ENCODE peak calls at places on chromosomes 12 and 14, in four cellular contexts. V is testis, I is adrenal gland, M is kidney epithelial cell. K is an unnamed sample.
A peak's percentile ranks its signal among the peaks of the same experiment; 100 is the strongest.

GRCh38 chr12:107884769-107885694 is 110.5 kb downstream of the ASCL4 start:
- DNase-seq in V (peak; percentile 59), I (peak; percentile 62), M (no peak), K (no peak)

GRCh38 chr12:51254592-51254991 is 15.6 kb downstream of the SMAGP start:
- DNase-seq in V (no peak), I (no peak), M (no peak), K (no peak)

GRCh38 chr14:74203546-74203945 is 35.7 kb upstream of the VSX2 start:
- DNase-seq in V (no peak), I (no peak), M (no peak), K (no peak)

GRCh38 chr14:90757452-90757851 is 58.8 kb downstream of the TTC7B start:
- DNase-seq in V (no peak), I (no peak), M (no peak), K (peak; percentile 11)

GRCh38 chr12:33581613-33582122 is 142.0 kb upstream of the SYT10 start:
- DNase-seq in V (no peak), I (no peak), M (no peak), K (no peak)

GRCh38 chr12:109065154-109065852 is 12.9 kb downstream of the USP30 start:
- DNase-seq in V (no peak), I (no peak), M (no peak), K (peak; percentile 17)

GRCh38 chr14:102498005-102498677 is 11.4 kb downstream of the ANKRD9 start:
- DNase-seq in V (peak; percentile 38), I (no peak), M (no peak), K (no peak)

GRCh38 chr12:40224439-40225291 is at the start of gene LRRK2:
- DNase-seq in V (peak; percentile 76), I (peak; percentile 88), M (no peak), K (peak; percentile 83)

GRCh38 chr14:102215071-102215470 is 75.4 kb downstream of the WDR20 start:
- DNase-seq in V (peak; percentile 57), I (peak; percentile 68), M (peak; percentile 14), K (no peak)

GRCh38 chr12:106573239-106573638 is 9.6 kb upstream of the RFX4 start:
- DNase-seq in V (no peak), I (no peak), M (no peak), K (no peak)

GRCh38 chr12:17918013-17918412 is 172.0 kb downstream of the RERGL start:
- DNase-seq in V (no peak), I (no peak), M (no peak), K (no peak)

GRCh38 chr12:55396326-55396725 is 4.0 kb upstream of the OR6C65 start:
- DNase-seq in V (no peak), I (no peak), M (no peak), K (no peak)

DNA sequence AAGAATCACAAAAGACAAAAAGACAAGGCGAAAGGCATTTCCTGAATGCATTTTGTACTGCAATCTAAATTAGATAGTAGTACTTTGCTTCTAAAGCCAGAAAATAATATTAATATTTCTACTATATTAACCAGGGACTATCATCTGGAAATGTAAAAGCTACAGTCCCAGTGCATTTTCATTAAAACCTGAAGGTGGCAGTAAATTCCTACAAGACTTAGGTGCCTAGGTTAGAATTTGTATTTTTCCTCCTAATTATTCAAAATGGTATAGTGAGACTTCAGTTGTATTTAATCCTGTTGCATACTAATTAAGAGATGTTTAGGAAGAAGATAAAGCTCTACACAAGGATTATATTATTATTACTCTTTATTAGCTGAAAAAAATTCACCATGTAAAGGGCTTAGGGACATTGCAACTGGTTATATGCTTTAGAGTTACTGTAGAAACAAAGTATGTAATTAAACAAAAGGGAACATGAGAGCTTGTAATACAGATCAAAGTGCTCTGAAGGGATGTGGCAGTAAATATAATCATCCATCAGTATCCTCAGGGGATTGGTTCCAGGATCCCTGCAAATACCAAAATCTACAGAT is 53.6 kb downstream of the BRMS1L start:
- DNase-seq in V (no peak), I (no peak), M (no peak), K (no peak)
- TF ChIP-seq CTCF in V (no peak), I (peak; percentile 33), M (peak; percentile 45), K (peak; percentile 59)

DNA sequence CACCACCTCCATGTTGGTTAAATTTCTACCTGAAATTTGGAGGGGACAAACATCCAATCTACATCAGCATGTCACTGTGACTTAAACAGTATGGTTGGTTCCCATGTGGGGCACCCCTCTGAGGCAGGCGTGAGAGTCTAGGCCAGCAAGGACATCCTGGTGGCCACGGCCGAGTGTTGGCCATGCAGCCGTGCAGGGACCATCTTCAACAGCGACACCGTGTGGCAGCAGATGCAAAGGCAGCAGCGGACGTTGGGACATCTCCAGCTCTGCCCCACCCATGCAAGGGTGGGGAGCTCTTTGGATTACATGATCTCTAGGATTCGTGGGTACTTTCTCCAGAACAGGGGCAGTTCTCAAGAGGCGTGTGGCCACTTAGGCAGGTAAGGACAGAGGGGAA is 49.8 kb downstream of the NOC4L start:
- DNase-seq in V (no peak), I (no peak), M (no peak), K (no peak)
- TF ChIP-seq CTCF in V (no peak), I (no peak), M (peak; percentile 24), K (no peak)

GRCh38 chr12:50214018-50214417 is 46.8 kb upstream of the CERS5 start:
- DNase-seq in V (no peak), I (no peak), M (no peak), K (no peak)

GRCh38 chr12:50215033-50215432 is 47.9 kb upstream of the CERS5 start:
- DNase-seq in V (no peak), I (no peak), M (no peak), K (no peak)

GRCh38 chr12:50213439-50213838 is 46.3 kb upstream of the CERS5 start:
- DNase-seq in V (no peak), I (no peak), M (no peak), K (no peak)

GRCh38 chr12:50212071-50212467 is 44.9 kb upstream of the CERS5 start:
- DNase-seq in V (no peak), I (no peak), M (no peak), K (no peak)

GRCh38 chr12:50211392-50212070 is 44.4 kb upstream of the CERS5 start:
- DNase-seq in V (no peak), I (no peak), M (no peak), K (no peak)
- TF ChIP-seq CTCF in V (no peak), I (no peak), M (no peak), K (peak; percentile 45)

GRCh38 chr12:22530-23201 is 43.9 kb upstream of the IQSEC3 start:
- DNase-seq in V (peak; percentile 6), I (no peak), M (no peak), K (peak; percentile 70)

GRCh38 chr12:21301-22189 is 45.0 kb upstream of the IQSEC3 start:
- DNase-seq in V (peak; percentile 11), I (no peak), M (no peak), K (peak; percentile 84)

GRCh38 chr12:22190-22529 is 44.4 kb upstream of the IQSEC3 start:
- DNase-seq in V (no peak), I (no peak), M (no peak), K (peak; percentile 76)

GRCh38 chr12:20757-21156 is 45.8 kb upstream of the IQSEC3 start:
- DNase-seq in V (peak; percentile 6), I (no peak), M (no peak), K (peak; percentile 59)
- TF ChIP-seq CTCF in V (no peak), I (no peak), M (no peak), K (no peak)

GRCh38 chr14:39704581-39704980 is 272.3 kb upstream of the FBXO33 start:
- DNase-seq in V (no peak), I (no peak), M (no peak), K (no peak)
- TF ChIP-seq CTCF in V (no peak), I (no peak), M (peak; percentile 15), K (no peak)

DNA sequence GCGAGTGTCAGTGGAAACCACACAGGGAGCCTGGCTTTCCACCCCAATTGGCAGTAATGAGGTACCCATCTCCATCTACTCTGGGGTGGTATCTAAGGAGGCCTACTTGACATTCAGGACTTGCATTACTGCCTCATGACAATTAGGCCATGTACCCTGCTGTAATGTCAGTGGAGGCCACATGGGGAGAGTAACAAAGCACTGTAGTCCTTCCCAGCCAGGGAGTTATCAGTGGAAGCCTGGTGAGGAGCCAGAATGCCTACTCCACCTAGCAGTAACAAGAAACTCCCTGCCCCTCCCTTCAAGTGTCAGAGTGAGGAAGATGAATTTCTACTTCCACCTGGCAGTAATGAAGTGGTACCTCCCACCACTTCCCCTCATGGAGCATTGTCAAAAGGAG is 12.5 kb downstream of the TIMM9 start:
- DNase-seq in V (no peak), I (no peak), M (no peak), K (no peak)
- TF ChIP-seq CTCF in V (no peak), I (no peak), M (no peak), K (no peak)

GRCh38 chr12:49585477-49586445 is 17.8 kb upstream of the MCRS1 start:
- DNase-seq in V (peak; percentile 19), I (no peak), M (no peak), K (no peak)

GRCh38 chr12:49588761-49589516 is 16.5 kb downstream of the FAM186B start:
- DNase-seq in V (peak; percentile 10), I (peak; percentile 35), M (no peak), K (no peak)

GRCh38 chr12:49588281-49588680 is 17.2 kb downstream of the FAM186B start:
- DNase-seq in V (peak; percentile 4), I (no peak), M (no peak), K (no peak)

GRCh38 chr12:49583361-49584094 is 15.6 kb upstream of the MCRS1 start:
- DNase-seq in V (peak; percentile 14), I (no peak), M (no peak), K (no peak)

GRCh38 chr12:49587174-49587908 is 18.1 kb downstream of the FAM186B start:
- DNase-seq in V (peak; percentile 2), I (no peak), M (no peak), K (no peak)
- TF ChIP-seq CTCF in V (no peak), I (no peak), M (peak; percentile 9), K (no peak)

GRCh38 chr12:8562310-8562709 is 21.6 kb upstream of the CLEC4E start:
- DNase-seq in V (peak; percentile 52), I (no peak), M (no peak), K (no peak)

GRCh38 chr12:8563383-8563782 is 22.7 kb upstream of the CLEC4E start:
- DNase-seq in V (no peak), I (no peak), M (no peak), K (no peak)

GRCh38 chr12:8560986-8561385 is 20.3 kb upstream of the CLEC4E start:
- DNase-seq in V (no peak), I (no peak), M (no peak), K (no peak)

GRCh38 chr12:8566525-8566924 is 25.8 kb upstream of the CLEC4E start:
- DNase-seq in V (no peak), I (no peak), M (no peak), K (no peak)

DNA sequence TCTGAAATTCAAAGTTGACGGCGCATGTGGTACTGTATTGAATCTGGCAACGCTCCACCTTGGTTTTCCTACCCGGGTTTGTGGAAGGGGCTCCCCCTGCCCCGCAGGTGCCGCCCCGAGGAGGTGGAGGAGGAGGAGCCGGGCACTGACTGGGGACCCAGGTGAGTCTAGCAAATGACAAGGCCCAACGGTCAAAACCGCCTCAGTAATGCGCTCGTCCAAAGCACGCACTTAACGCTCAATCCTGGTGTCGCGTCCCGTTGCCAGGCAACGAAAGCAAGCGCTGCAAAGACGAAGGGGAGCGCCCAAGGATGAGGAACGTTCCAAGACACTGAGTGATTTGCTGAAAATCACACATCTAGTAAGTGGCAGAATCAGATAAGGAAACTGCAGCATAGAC is 24.0 kb upstream of the CLEC4E start:
- DNase-seq in V (peak; percentile 61), I (no peak), M (no peak), K (no peak)
- TF ChIP-seq CTCF in V (no peak), I (no peak), M (no peak), K (no peak)

K was measured in osteocyte.